ENCODE peak calls at places on chromosomes 5 and 9, in seven cellular contexts. V, O, W, X, K, J and I are unnamed samples.

GRCh38 chr5:122756263-122756911 is 18.5 kb upstream of the SNX2 start:
- DNase-seq in V (no peak), O (no peak), W (no peak), X (no peak), K (no peak), J (no peak), I (no peak)

GRCh38 chr5:149618581-149619248 is 37.4 kb downstream of the ARHGEF37 start:
- DNase-seq in V (peak), O (peak), W (peak), X (peak), K (peak), J (peak), I (peak)

GRCh38 chr9:134560654-134561053 is 80.9 kb upstream of the COL5A1 start:
- DNase-seq in V (no peak), O (no peak), W (no peak), X (no peak), K (no peak), J (no peak), I (no peak)

GRCh38 chr9:13281356-13282016 is 2.0 kb upstream of the MPDZ start:
- DNase-seq in V (no peak), O (no peak), W (no peak), X (no peak), K (peak), J (no peak), I (no peak)

GRCh38 chr5:177362871-177363507 is 5.3 kb downstream of the RGS14 start:
- DNase-seq in V (no peak), O (no peak), W (peak), X (no peak), K (peak), J (peak), I (no peak)

GRCh38 chr5:1110260-1110929 is 1.5 kb downstream of the SLC12A7 start:
- DNase-seq in V (no peak), O (no peak), W (no peak), X (no peak), K (no peak), J (no peak), I (no peak)

GRCh38 chr5:172420215-172420934 is 34.0 kb downstream of the SH3PXD2B start:
- DNase-seq in V (peak), O (no peak), W (peak), X (peak), K (no peak), J (peak), I (no peak)

GRCh38 chr5:179344301-179345178 is 721 bp downstream of the ADAMTS2 start:
- DNase-seq in V (no peak), O (no peak), W (peak), X (no peak), K (peak), J (peak), I (no peak)

GRCh38 chr9:98977246-98977681 is 33.6 kb downstream of the COL15A1 start:
- DNase-seq in V (no peak), O (no peak), W (no peak), X (no peak), K (no peak), J (no peak), I (no peak)

GRCh38 chr5:180637962-180638680 is 11.3 kb downstream of the FLT4 start:
- DNase-seq in V (no peak), O (no peak), W (no peak), X (no peak), K (no peak), J (no peak), I (no peak)

GRCh38 chr5:1638658-1639400 is 115.1 kb upstream of the LPCAT1 start:
- DNase-seq in V (no peak), O (no peak), W (no peak), X (no peak), K (no peak), J (no peak), I (no peak)

GRCh38 chr9:108934323-108934885 is at the start of gene ABITRAM:
- DNase-seq in V (peak), O (peak), W (peak), X (peak), K (peak), J (peak), I (peak)

GRCh38 chr9:2923810-2924768 is 80.2 kb upstream of the PUM3 start:
- DNase-seq in V (no peak), O (no peak), W (no peak), X (no peak), K (no peak), J (no peak), I (no peak)

GRCh38 chr5:96968614-96969013 is 32.7 kb downstream of the LNPEP start:
- DNase-seq in V (no peak), O (no peak), W (no peak), X (no peak), K (no peak), J (no peak), I (no peak)

GRCh38 chr5:135140805-135141204 is 106.8 kb upstream of the PITX1 start:
- DNase-seq in V (no peak), O (no peak), W (no peak), X (peak), K (no peak), J (no peak), I (no peak)

GRCh38 chr9:115261656-115262081 is 143.7 kb upstream of the TNC start:
- DNase-seq in V (no peak), O (no peak), W (no peak), X (no peak), K (no peak), J (no peak), I (no peak)

GRCh38 chr9:74447451-74448193 is 49.5 kb upstream of the RORB start:
- DNase-seq in V (no peak), O (no peak), W (no peak), X (no peak), K (no peak), J (no peak), I (no peak)

GRCh38 chr5:35264509-35264908 is 34.2 kb upstream of the PRLR start:
- DNase-seq in V (no peak), O (no peak), W (no peak), X (no peak), K (no peak), J (no peak), I (no peak)

GRCh38 chr5:180331647-180331950 is 21.5 kb downstream of the GFPT2 start:
- DNase-seq in V (no peak), O (no peak), W (no peak), X (no peak), K (no peak), J (no peak), I (no peak)

GRCh38 chr5:39760385-39761198 is 335.8 kb upstream of the DAB2 start:
- DNase-seq in V (no peak), O (no peak), W (no peak), X (no peak), K (no peak), J (no peak), I (peak)

GRCh38 chr9:130884111-130884531 is 12.5 kb downstream of the QRFP start:
- DNase-seq in V (no peak), O (no peak), W (peak), X (no peak), K (no peak), J (no peak), I (no peak)

GRCh38 chr9:125486576-125486975 is 220.4 kb downstream of the MAPKAP1 start:
- DNase-seq in V (no peak), O (no peak), W (no peak), X (no peak), K (no peak), J (no peak), I (no peak)

GRCh38 chr5:88807327-88807726 is 75.7 kb downstream of the MEF2C start:
- DNase-seq in V (no peak), O (no peak), W (no peak), X (no peak), K (no peak), J (no peak), I (no peak)

GRCh38 chr5:150001660-150002493 is 1.3 kb downstream of the HMGXB3 start:
- DNase-seq in V (peak), O (peak), W (peak), X (peak), K (peak), J (no peak), I (peak)

GRCh38 chr9:98778711-98779530 is 17.4 kb downstream of the ANKS6 start:
- DNase-seq in V (peak), O (no peak), W (no peak), X (no peak), K (no peak), J (peak), I (no peak)

GRCh38 chr9:129606161-129607025 is 14.5 kb downstream of the C9orf50 start:
- DNase-seq in V (peak), O (no peak), W (no peak), X (no peak), K (no peak), J (no peak), I (no peak)

GRCh38 chr9:12640021-12640587 is 53.1 kb upstream of the TYRP1 start:
- DNase-seq in V (peak), O (no peak), W (no peak), X (peak), K (peak), J (no peak), I (no peak)

GRCh38 chr5:135814254-135814653 is 20.2 kb upstream of the SLC25A48 start:
- DNase-seq in V (no peak), O (no peak), W (no peak), X (no peak), K (no peak), J (no peak), I (no peak)

GRCh38 chr5:36696059-36696673 is 89.8 kb downstream of the SLC1A3 start:
- DNase-seq in V (peak), O (no peak), W (peak), X (peak), K (peak), J (peak), I (peak)

GRCh38 chr9:85741112-85741874 is 461 bp downstream of the AGTPBP1 start:
- DNase-seq in V (peak), O (no peak), W (peak), X (no peak), K (peak), J (peak), I (no peak)

GRCh38 chr9:110192531-110193326 is 15.2 kb downstream of the C9orf152 start:
- DNase-seq in V (no peak), O (no peak), W (no peak), X (no peak), K (no peak), J (no peak), I (no peak)
- TF ChIP-seq SIN3A in V (no peak), O (no peak), W (no peak), X (no peak), K (no peak), J (no peak), I (no peak)

GRCh38 chr5:115986358-115986757 is 24.1 kb downstream of the LVRN start:
- DNase-seq in V (no peak), O (no peak), W (no peak), X (no peak), K (no peak), J (no peak), I (no peak)
- TF ChIP-seq SIN3A in V (no peak), O (no peak), W (no peak), X (no peak), K (no peak), J (no peak), I (no peak)

DNA sequence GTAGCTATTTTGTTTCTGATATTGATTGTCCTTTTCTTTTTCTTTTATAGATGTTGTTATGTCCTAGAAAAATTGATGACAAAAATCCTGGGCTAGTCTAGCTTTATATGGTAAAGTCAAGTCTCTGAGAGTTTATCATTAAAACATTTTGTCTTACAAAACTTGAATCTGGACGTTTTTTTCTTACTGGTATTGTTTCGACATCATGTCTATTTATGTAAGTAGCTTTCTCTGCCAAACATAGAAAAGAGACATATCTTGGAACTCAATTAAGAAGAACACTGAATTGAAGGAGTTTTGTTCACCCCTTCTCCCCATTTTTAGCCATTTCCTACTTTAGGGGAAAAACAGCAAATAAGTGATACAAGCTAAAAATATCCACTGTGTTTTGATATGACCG is 151.5 kb downstream of the ISOC1 start:
- DNase-seq in V (no peak), O (no peak), W (no peak), X (no peak), K (no peak), J (no peak), I (no peak)
- TF ChIP-seq SIN3A in V (no peak), O (no peak), W (no peak), X (no peak), K (no peak), J (no peak), I (no peak)

GRCh38 chr9:92746567-92747458 is 17.8 kb downstream of the BICD2 start:
- DNase-seq in V (peak), O (no peak), W (no peak), X (no peak), K (no peak), J (no peak), I (no peak)

GRCh38 chr9:92747459-92748232 is 17.0 kb downstream of the BICD2 start:
- DNase-seq in V (no peak), O (no peak), W (peak), X (no peak), K (no peak), J (no peak), I (no peak)

GRCh38 chr9:92748233-92748497 is 16.5 kb downstream of the BICD2 start:
- DNase-seq in V (no peak), O (no peak), W (no peak), X (no peak), K (no peak), J (no peak), I (no peak)

GRCh38 chr9:92749934-92750315 is 14.7 kb downstream of the BICD2 start:
- DNase-seq in V (no peak), O (no peak), W (no peak), X (no peak), K (no peak), J (no peak), I (no peak)

DNA sequence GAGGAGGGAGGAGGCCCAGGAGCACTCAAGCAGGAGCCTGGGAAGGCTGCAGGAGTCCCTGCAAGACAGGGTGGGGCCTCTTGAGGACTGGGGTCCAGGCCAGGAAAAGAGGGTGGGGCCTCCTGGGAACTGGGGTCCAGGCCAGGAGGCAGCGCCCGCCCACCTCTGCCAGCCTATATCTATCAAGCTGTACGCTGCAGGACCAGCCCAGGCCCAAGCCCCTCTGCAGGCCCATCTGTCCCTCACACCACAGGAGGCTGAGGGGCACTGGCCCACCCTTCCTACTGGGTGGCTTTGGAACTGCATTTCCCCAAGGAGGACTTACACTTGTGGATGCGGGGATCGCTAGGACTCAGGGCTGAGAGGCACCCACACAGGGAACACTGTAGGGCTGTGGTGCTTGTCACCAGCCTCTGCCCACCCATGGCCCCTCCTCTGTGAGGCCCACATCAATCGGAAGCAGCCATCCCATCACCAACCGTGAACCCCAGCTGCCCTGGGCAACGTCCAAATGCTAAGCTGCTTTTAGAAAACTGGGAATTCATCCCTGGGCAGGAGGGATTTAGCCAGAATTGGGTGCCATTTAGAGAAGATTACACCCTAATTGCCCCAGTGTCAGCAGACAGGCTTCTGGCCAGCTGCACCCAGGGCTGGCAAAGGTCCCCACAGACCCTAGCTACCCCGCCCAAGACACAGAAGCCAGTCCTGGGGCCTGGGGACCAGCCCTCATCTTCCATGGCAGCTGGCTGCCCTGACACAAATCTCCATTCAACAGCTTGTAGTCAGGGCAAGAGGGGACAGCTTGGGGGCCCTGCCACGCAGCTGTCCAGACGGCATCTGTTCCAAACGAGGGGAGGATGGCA is 15.3 kb downstream of the BICD2 start:
- DNase-seq in V (no peak), O (no peak), W (no peak), X (no peak), K (peak), J (no peak), I (no peak)
- TF ChIP-seq SIN3A in V (no peak), O (no peak), W (no peak), X (no peak), K (no peak), J (no peak), I (no peak)

DNA sequence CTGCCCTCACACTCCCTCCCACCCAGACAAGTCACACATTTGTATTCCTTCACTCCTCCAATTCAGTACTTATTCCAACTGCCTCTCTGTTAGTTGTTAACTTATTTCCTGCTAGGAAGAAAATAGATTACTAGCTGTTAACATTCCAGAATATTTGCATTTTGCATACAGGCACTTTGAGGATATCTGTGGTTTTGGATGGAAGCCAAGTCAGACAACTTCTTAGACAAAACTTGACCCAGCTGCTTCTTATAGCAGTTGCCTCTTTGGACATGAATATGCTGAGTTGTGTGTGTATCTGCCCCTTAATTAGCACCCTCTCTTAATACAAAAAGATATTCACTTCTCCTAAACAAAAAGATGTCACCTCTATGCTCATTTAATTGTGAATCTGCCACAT is 1280.6 kb upstream of the ACO1 start:
- DNase-seq in V (no peak), O (no peak), W (no peak), X (no peak), K (no peak), J (no peak), I (no peak)
- TF ChIP-seq SIN3A in V (no peak), O (no peak), W (no peak), X (no peak), K (no peak), J (no peak), I (no peak)